ENCODE peak calls at places on chromosomes 16 and 17, in six cellular contexts. One of them, this sample, is unnamed.

GRCh38 chr17:4790705-4791088 is 1.9 kb downstream of the GLTPD2 start:
- DNase-seq in hepatic stellate cell: no peak
- DNase-seq in NCI-H1105 treated with DMSO at 0.1 percent for 48 hours: no peak
- DNase-seq in H1: no peak
- DNase-seq in LNCaP clone FGC: no peak
- DNase-seq in Right ventricle myocardium superior: no peak
- DNase-seq in this sample: no peak

GRCh38 chr16:85537795-85538401 is 75.2 kb upstream of the GSE1 start:
- DNase-seq in Right ventricle myocardium superior: no peak
- DNase-seq in NCI-H1105 treated with DMSO at 0.1 percent for 48 hours: no peak
- DNase-seq in LNCaP clone FGC: no peak
- DNase-seq in H1: no peak
- DNase-seq in hepatic stellate cell: no peak
- DNase-seq in this sample: no peak

GRCh38 chr16:57736419-57737281 is 1.1 kb downstream of the KATNB1 start:
- DNase-seq in hepatic stellate cell: peak; percentile 81
- DNase-seq in NCI-H1105 treated with DMSO at 0.1 percent for 48 hours: peak; percentile 20
- DNase-seq in Right ventricle myocardium superior: no peak
- DNase-seq in LNCaP clone FGC: peak; percentile 26
- DNase-seq in H1: no peak
- DNase-seq in this sample: no peak

GRCh38 chr17:28745052-28745776 is 1.4 kb downstream of the TRAF4 start:
- DNase-seq in Right ventricle myocardium superior: peak; percentile 54
- DNase-seq in H1: no peak
- DNase-seq in hepatic stellate cell: peak; percentile 57
- DNase-seq in NCI-H1105 treated with DMSO at 0.1 percent for 48 hours: peak; percentile 20
- DNase-seq in LNCaP clone FGC: no peak
- DNase-seq in this sample: peak; percentile 80

GRCh38 chr17:67442787-67443624 is 65.9 kb downstream of the PITPNC1 start:
- DNase-seq in LNCaP clone FGC: no peak
- DNase-seq in H1: no peak
- DNase-seq in Right ventricle myocardium superior: no peak
- DNase-seq in NCI-H1105 treated with DMSO at 0.1 percent for 48 hours: no peak
- DNase-seq in hepatic stellate cell: no peak
- DNase-seq in this sample: no peak

GRCh38 chr16:67506468-67506867 is 22.2 kb upstream of the RIPOR1 start:
- DNase-seq in NCI-H1105 treated with DMSO at 0.1 percent for 48 hours: no peak
- DNase-seq in Right ventricle myocardium superior: no peak
- DNase-seq in LNCaP clone FGC: no peak
- DNase-seq in hepatic stellate cell: no peak
- DNase-seq in H1: no peak
- DNase-seq in this sample: no peak

GRCh38 chr16:57925310-57925709 is 45.6 kb downstream of the CNGB1 start:
- DNase-seq in hepatic stellate cell: no peak
- DNase-seq in NCI-H1105 treated with DMSO at 0.1 percent for 48 hours: no peak
- DNase-seq in LNCaP clone FGC: no peak
- DNase-seq in H1: no peak
- DNase-seq in Right ventricle myocardium superior: no peak
- DNase-seq in this sample: no peak

GRCh38 chr16:17261197-17261858 is 209.4 kb downstream of the XYLT1 start:
- DNase-seq in NCI-H1105 treated with DMSO at 0.1 percent for 48 hours: no peak
- DNase-seq in H1: no peak
- DNase-seq in Right ventricle myocardium superior: no peak
- DNase-seq in hepatic stellate cell: no peak
- DNase-seq in LNCaP clone FGC: no peak
- DNase-seq in this sample: no peak

GRCh38 chr17:55727920-55728319 is 5.3 kb upstream of the TMEM100 start:
- DNase-seq in H1: no peak
- DNase-seq in LNCaP clone FGC: no peak
- DNase-seq in Right ventricle myocardium superior: no peak
- DNase-seq in NCI-H1105 treated with DMSO at 0.1 percent for 48 hours: no peak
- DNase-seq in hepatic stellate cell: no peak
- DNase-seq in this sample: no peak

GRCh38 chr17:49882434-49882833 is 34.6 kb upstream of the TAC4 start:
- DNase-seq in hepatic stellate cell: no peak
- DNase-seq in H1: no peak
- DNase-seq in Right ventricle myocardium superior: no peak
- DNase-seq in LNCaP clone FGC: no peak
- DNase-seq in NCI-H1105 treated with DMSO at 0.1 percent for 48 hours: no peak
- DNase-seq in this sample: no peak

GRCh38 chr17:78252701-78253635 is 21.5 kb downstream of the TMEM235 start:
- DNase-seq in H1: no peak
- DNase-seq in NCI-H1105 treated with DMSO at 0.1 percent for 48 hours: no peak
- DNase-seq in LNCaP clone FGC: no peak
- DNase-seq in hepatic stellate cell: no peak
- DNase-seq in Right ventricle myocardium superior: no peak
- DNase-seq in this sample: no peak

GRCh38 chr16:86889974-86890373 is 311.6 kb downstream of the FOXL1 start:
- DNase-seq in H1: no peak
- DNase-seq in Right ventricle myocardium superior: no peak
- DNase-seq in NCI-H1105 treated with DMSO at 0.1 percent for 48 hours: no peak
- DNase-seq in LNCaP clone FGC: no peak
- DNase-seq in hepatic stellate cell: no peak
- DNase-seq in this sample: no peak

GRCh38 chr17:32659419-32659842 is 172.6 kb downstream of the CDK5R1 start:
- DNase-seq in NCI-H1105 treated with DMSO at 0.1 percent for 48 hours: peak; percentile 56
- DNase-seq in LNCaP clone FGC: peak; percentile 52
- DNase-seq in Right ventricle myocardium superior: peak; percentile 82
- DNase-seq in hepatic stellate cell: peak; percentile 63
- DNase-seq in H1: peak; percentile 39
- DNase-seq in this sample: peak; percentile 29

GRCh38 chr17:81277421-81277820 is 17.7 kb downstream of the SLC38A10 start:
- DNase-seq in hepatic stellate cell: peak; percentile 26
- DNase-seq in LNCaP clone FGC: peak; percentile 44
- DNase-seq in H1: no peak
- DNase-seq in Right ventricle myocardium superior: peak; percentile 75
- DNase-seq in NCI-H1105 treated with DMSO at 0.1 percent for 48 hours: peak; percentile 89
- DNase-seq in this sample: no peak

GRCh38 chr17:39631403-39631802 is 4.7 kb downstream of the PPP1R1B start:
- DNase-seq in NCI-H1105 treated with DMSO at 0.1 percent for 48 hours: no peak
- DNase-seq in LNCaP clone FGC: peak; percentile 45
- DNase-seq in Right ventricle myocardium superior: no peak
- DNase-seq in hepatic stellate cell: no peak
- DNase-seq in H1: no peak
- DNase-seq in this sample: peak; percentile 53

GRCh38 chr17:34761646-34762045 is 182.3 kb downstream of the TMEM132E start:
- DNase-seq in NCI-H1105 treated with DMSO at 0.1 percent for 48 hours: no peak
- DNase-seq in LNCaP clone FGC: no peak
- DNase-seq in hepatic stellate cell: no peak
- DNase-seq in Right ventricle myocardium superior: no peak
- DNase-seq in H1: no peak
- DNase-seq in this sample: no peak

GRCh38 chr16:12057276-12057675 is 80.7 kb downstream of the SNX29 start:
- DNase-seq in H1: no peak
- DNase-seq in LNCaP clone FGC: no peak
- DNase-seq in hepatic stellate cell: no peak
- DNase-seq in NCI-H1105 treated with DMSO at 0.1 percent for 48 hours: no peak
- DNase-seq in Right ventricle myocardium superior: no peak
- DNase-seq in this sample: no peak

GRCh38 chr17:64773836-64774761 is 112.0 kb upstream of the SMURF2 start:
- DNase-seq in LNCaP clone FGC: peak; percentile 61
- DNase-seq in H1: peak; percentile 72
- DNase-seq in hepatic stellate cell: peak; percentile 82
- DNase-seq in Right ventricle myocardium superior: no peak
- DNase-seq in NCI-H1105 treated with DMSO at 0.1 percent for 48 hours: peak; percentile 76
- DNase-seq in this sample: peak; percentile 70

GRCh38 chr17:55607736-55608341 is 96.6 kb upstream of the SMIM36 start:
- DNase-seq in Right ventricle myocardium superior: peak; percentile 70
- DNase-seq in hepatic stellate cell: no peak
- DNase-seq in NCI-H1105 treated with DMSO at 0.1 percent for 48 hours: no peak
- DNase-seq in H1: no peak
- DNase-seq in LNCaP clone FGC: peak; percentile 100
- DNase-seq in this sample: peak; percentile 50

GRCh38 chr16:17252064-17252463 is 218.7 kb downstream of the XYLT1 start:
- DNase-seq in Right ventricle myocardium superior: no peak
- DNase-seq in NCI-H1105 treated with DMSO at 0.1 percent for 48 hours: no peak
- DNase-seq in hepatic stellate cell: no peak
- DNase-seq in H1: no peak
- DNase-seq in LNCaP clone FGC: no peak
- DNase-seq in this sample: no peak

GRCh38 chr16:2273484-2273883 is 5.6 kb upstream of the RNPS1 start:
- DNase-seq in LNCaP clone FGC: no peak
- DNase-seq in NCI-H1105 treated with DMSO at 0.1 percent for 48 hours: no peak
- DNase-seq in H1: no peak
- DNase-seq in hepatic stellate cell: no peak
- DNase-seq in Right ventricle myocardium superior: no peak
- DNase-seq in this sample: no peak

GRCh38 chr17:42312285-42313130 is 24.2 kb downstream of the STAT5A start:
- DNase-seq in Right ventricle myocardium superior: peak; percentile 92
- DNase-seq in H1: no peak
- DNase-seq in NCI-H1105 treated with DMSO at 0.1 percent for 48 hours: peak; percentile 89
- DNase-seq in LNCaP clone FGC: peak; percentile 18
- DNase-seq in hepatic stellate cell: peak; percentile 84
- DNase-seq in this sample: peak; percentile 91

GRCh38 chr17:31413871-31414589 is 22.6 kb downstream of the RAB11FIP4 start:
- DNase-seq in Right ventricle myocardium superior: no peak
- DNase-seq in hepatic stellate cell: peak; percentile 91
- DNase-seq in H1: no peak
- DNase-seq in LNCaP clone FGC: no peak
- DNase-seq in NCI-H1105 treated with DMSO at 0.1 percent for 48 hours: no peak
- DNase-seq in this sample: no peak

GRCh38 chr17:49022391-49022941 is 25.3 kb downstream of the IGF2BP1 start:
- DNase-seq in NCI-H1105 treated with DMSO at 0.1 percent for 48 hours: no peak
- DNase-seq in hepatic stellate cell: peak; percentile 79
- DNase-seq in H1: peak; percentile 92
- DNase-seq in LNCaP clone FGC: no peak
- DNase-seq in Right ventricle myocardium superior: no peak
- DNase-seq in this sample: no peak

GRCh38 chr16:79286646-79287423 is 313.7 kb downstream of the MAF start:
- DNase-seq in NCI-H1105 treated with DMSO at 0.1 percent for 48 hours: peak; percentile 92
- DNase-seq in hepatic stellate cell: no peak
- DNase-seq in H1: no peak
- DNase-seq in LNCaP clone FGC: no peak
- DNase-seq in Right ventricle myocardium superior: peak; percentile 66
- DNase-seq in this sample: no peak

GRCh38 chr16:1333149-1333812 is at the start of gene BAIAP3:
- DNase-seq in LNCaP clone FGC: no peak
- DNase-seq in Right ventricle myocardium superior: peak; percentile 63
- DNase-seq in NCI-H1105 treated with DMSO at 0.1 percent for 48 hours: no peak
- DNase-seq in H1: no peak
- DNase-seq in hepatic stellate cell: peak; percentile 57
- DNase-seq in this sample: no peak

GRCh38 chr16:57725077-57725953 is 10.3 kb upstream of the KATNB1 start:
- DNase-seq in hepatic stellate cell: peak; percentile 30
- DNase-seq in NCI-H1105 treated with DMSO at 0.1 percent for 48 hours: peak; percentile 0
- DNase-seq in LNCaP clone FGC: no peak
- DNase-seq in Right ventricle myocardium superior: no peak
- DNase-seq in H1: no peak
- DNase-seq in this sample: no peak

GRCh38 chr17:47225436-47225858 is 16.3 kb downstream of the MYL4 start:
- DNase-seq in NCI-H1105 treated with DMSO at 0.1 percent for 48 hours: no peak
- DNase-seq in LNCaP clone FGC: no peak
- DNase-seq in Right ventricle myocardium superior: no peak
- DNase-seq in H1: no peak
- DNase-seq in hepatic stellate cell: peak; percentile 76
- DNase-seq in this sample: no peak

GRCh38 chr17:3796110-3796821 is 4.7 kb downstream of the ITGAE start:
- DNase-seq in LNCaP clone FGC: no peak
- DNase-seq in Right ventricle myocardium superior: no peak
- DNase-seq in NCI-H1105 treated with DMSO at 0.1 percent for 48 hours: no peak
- DNase-seq in hepatic stellate cell: no peak
- DNase-seq in H1: no peak
- DNase-seq in this sample: peak; percentile 36

GRCh38 chr16:31143036-31143888 is 6.6 kb downstream of the PRSS36 start:
- DNase-seq in H1: no peak
- DNase-seq in hepatic stellate cell: no peak
- DNase-seq in LNCaP clone FGC: no peak
- DNase-seq in NCI-H1105 treated with DMSO at 0.1 percent for 48 hours: no peak
- DNase-seq in Right ventricle myocardium superior: no peak
- DNase-seq in this sample: no peak

GRCh38 chr17:79847698-79848369 is 8.6 kb upstream of the CBX4 start:
- DNase-seq in H1: no peak
- DNase-seq in LNCaP clone FGC: no peak
- DNase-seq in hepatic stellate cell: no peak
- DNase-seq in Right ventricle myocardium superior: no peak
- DNase-seq in NCI-H1105 treated with DMSO at 0.1 percent for 48 hours: no peak
- DNase-seq in this sample: no peak

GRCh38 chr17:75783069-75783783 is 1.4 kb upstream of the UNK start:
- DNase-seq in H1: no peak
- DNase-seq in LNCaP clone FGC: peak; percentile 78
- DNase-seq in Right ventricle myocardium superior: no peak
- DNase-seq in NCI-H1105 treated with DMSO at 0.1 percent for 48 hours: peak; percentile 41
- DNase-seq in hepatic stellate cell: no peak
- DNase-seq in this sample: no peak

GRCh38 chr16:77963185-77964044 is 58.9 kb upstream of the CLEC3A start:
- DNase-seq in H1: peak; percentile 56
- DNase-seq in NCI-H1105 treated with DMSO at 0.1 percent for 48 hours: no peak
- DNase-seq in LNCaP clone FGC: no peak
- DNase-seq in hepatic stellate cell: no peak
- DNase-seq in Right ventricle myocardium superior: no peak
- DNase-seq in this sample: no peak

GRCh38 chr16:69520800-69521602 is 44.8 kb upstream of the NFAT5 start:
- DNase-seq in hepatic stellate cell: no peak
- DNase-seq in Right ventricle myocardium superior: no peak
- DNase-seq in LNCaP clone FGC: no peak
- DNase-seq in H1: no peak
- DNase-seq in NCI-H1105 treated with DMSO at 0.1 percent for 48 hours: no peak
- DNase-seq in this sample: no peak

GRCh38 chr17:50689251-50689650 is 18.5 kb downstream of the ANKRD40 start:
- DNase-seq in hepatic stellate cell: peak; percentile 74
- DNase-seq in H1: no peak
- DNase-seq in LNCaP clone FGC: no peak
- DNase-seq in NCI-H1105 treated with DMSO at 0.1 percent for 48 hours: no peak
- DNase-seq in Right ventricle myocardium superior: no peak
- DNase-seq in this sample: no peak

GRCh38 chr16:1583180-1583579 is 28.7 kb downstream of the IFT140 start:
- DNase-seq in Right ventricle myocardium superior: no peak
- DNase-seq in LNCaP clone FGC: no peak
- DNase-seq in NCI-H1105 treated with DMSO at 0.1 percent for 48 hours: no peak
- DNase-seq in H1: no peak
- DNase-seq in hepatic stellate cell: no peak
- DNase-seq in this sample: no peak

GRCh38 chr17:35314415-35315216 is 58.8 kb downstream of the SLFN11 start:
- DNase-seq in H1: no peak
- DNase-seq in LNCaP clone FGC: no peak
- DNase-seq in NCI-H1105 treated with DMSO at 0.1 percent for 48 hours: no peak
- DNase-seq in hepatic stellate cell: peak; percentile 17
- DNase-seq in Right ventricle myocardium superior: no peak
- DNase-seq in this sample: no peak

GRCh38 chr16:68227850-68228553 is 7.9 kb downstream of the ESRP2 start:
- DNase-seq in NCI-H1105 treated with DMSO at 0.1 percent for 48 hours: no peak
- DNase-seq in Right ventricle myocardium superior: no peak
- DNase-seq in hepatic stellate cell: no peak
- DNase-seq in LNCaP clone FGC: peak; percentile 82
- DNase-seq in H1: no peak
- DNase-seq in this sample: no peak

This sample was measured in breast epithelium.